ENCODE peak calls at places on chromosomes 2 and 18, in four cellular contexts. I is K562, K is HepG2, M is SK-N-SH. E is an unnamed sample.

GRCh38 chr2:189221811-189222210 is 42.2 kb upstream of the COL5A2 start:
- DNase-seq in I (no peak), K (no peak), M (no peak), E (no peak)

GRCh38 chr2:138275881-138276280 is 225.7 kb upstream of the SPOPL start:
- DNase-seq in I (no peak), K (peak; percentile 88), M (no peak), E (no peak)

GRCh38 chr2:101364878-101365277 is 22.4 kb downstream of the CREG2 start:
- DNase-seq in I (no peak), K (no peak), M (no peak), E (no peak)

GRCh38 chr2:1556286-1556685 is 143.0 kb downstream of the TPO start:
- DNase-seq in I (no peak), K (no peak), M (no peak), E (no peak)

GRCh38 chr2:223855426-223855825 is 18.0 kb upstream of the AP1S3 start:
- DNase-seq in I (no peak), K (peak; percentile 36), M (no peak), E (no peak)

GRCh38 chr18:58609536-58609993 is 19.3 kb downstream of the ALPK2 start:
- DNase-seq in I (no peak), K (peak; percentile 60), M (no peak), E (no peak)

GRCh38 chr2:100270381-100271146 is 51.7 kb downstream of the LONRF2 start:
- DNase-seq in I (no peak), K (no peak), M (no peak), E (no peak)

GRCh38 chr2:118431997-118432396 is 343.7 kb downstream of the INSIG2 start:
- DNase-seq in I (no peak), K (no peak), M (no peak), E (no peak)

GRCh38 chr2:162301151-162301804 is 17.2 kb downstream of the IFIH1 start:
- DNase-seq in I (peak; percentile 34), K (peak; percentile 62), M (peak; percentile 37), E (no peak)

GRCh38 chr2:164061129-164061746 is 325.4 kb upstream of the FIGN start:
- DNase-seq in I (peak; percentile 15), K (peak; percentile 53), M (peak; percentile 14), E (peak; percentile 4)

GRCh38 chr2:46858697-46859080 is 56.9 kb downstream of the MCFD2 start:
- DNase-seq in I (no peak), K (no peak), M (no peak), E (no peak)

GRCh38 chr2:208183937-208184336 is 5.9 kb downstream of the C2orf80 start:
- DNase-seq in I (no peak), K (no peak), M (no peak), E (no peak)

GRCh38 chr2:46540496-46541342 is 61.4 kb downstream of the TMEM247 start:
- DNase-seq in I (no peak), K (peak; percentile 42), M (no peak), E (no peak)

GRCh38 chr2:206219957-206220356 is 54.5 kb upstream of the ZDBF2 start:
- DNase-seq in I (no peak), K (no peak), M (no peak), E (no peak)

GRCh38 chr2:5690718-5691658 is 1.2 kb upstream of the SOX11 start:
- DNase-seq in I (no peak), K (no peak), M (peak; percentile 92), E (no peak)

GRCh38 chr18:58005885-58006523 is 38.0 kb upstream of the NEDD4L start:
- DNase-seq in I (no peak), K (no peak), M (no peak), E (no peak)

GRCh38 chr2:121442889-121443288 is 87.8 kb upstream of the RNU4ATAC start:
- DNase-seq in I (no peak), K (no peak), M (no peak), E (no peak)

GRCh38 chr2:236667526-236667925 is 97.9 kb downstream of the ACKR3 start:
- DNase-seq in I (no peak), K (no peak), M (no peak), E (no peak)

GRCh38 chr2:234828382-234829073 is 123.3 kb upstream of the SH3BP4 start:
- DNase-seq in I (no peak), K (peak; percentile 61), M (no peak), E (no peak)

GRCh38 chr2:187825108-187825507 is 270.9 kb upstream of the TFPI start:
- DNase-seq in I (no peak), K (no peak), M (no peak), E (no peak)

GRCh38 chr18:36297419-36298112 is at the start of gene FHOD3:
- DNase-seq in I (peak; percentile 90), K (no peak), M (peak; percentile 97), E (peak; percentile 41)

GRCh38 chr18:63590368-63590767 is 3.2 kb downstream of the SERPINB13 start:
- DNase-seq in I (no peak), K (no peak), M (no peak), E (no peak)

GRCh38 chr2:58649746-58650145 is 408.6 kb upstream of the FANCL start:
- DNase-seq in I (no peak), K (no peak), M (no peak), E (no peak)

GRCh38 chr2:58655152-58655551 is 414.0 kb upstream of the FANCL start:
- DNase-seq in I (no peak), K (no peak), M (no peak), E (no peak)

GRCh38 chr2:58650781-58651180 is 409.7 kb upstream of the FANCL start:
- DNase-seq in I (no peak), K (no peak), M (no peak), E (no peak)

DNA sequence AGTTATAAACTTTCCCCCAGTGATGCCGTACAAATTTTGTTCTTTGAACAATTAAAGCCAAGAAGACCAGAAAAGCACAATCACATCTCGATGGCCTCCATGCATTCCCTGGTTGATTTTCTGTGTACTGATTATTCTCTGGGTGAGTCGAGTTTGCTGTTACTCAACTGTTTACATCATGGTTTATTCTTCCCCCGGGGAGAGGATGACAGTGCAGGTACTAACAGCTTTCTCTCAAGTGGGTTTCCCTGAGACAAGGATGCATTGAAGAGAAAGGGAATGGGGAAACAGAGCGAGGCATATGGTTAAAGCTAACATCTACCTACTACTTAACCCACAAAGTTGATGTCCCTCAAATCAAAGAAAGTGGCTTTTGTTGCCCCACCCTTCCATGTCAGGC is 410.8 kb upstream of the FANCL start:
- DNase-seq in I (no peak), K (no peak), M (no peak), E (no peak)
- TF ChIP-seq JUND in I (no peak), K (no peak), M (no peak), E (no peak)

DNA sequence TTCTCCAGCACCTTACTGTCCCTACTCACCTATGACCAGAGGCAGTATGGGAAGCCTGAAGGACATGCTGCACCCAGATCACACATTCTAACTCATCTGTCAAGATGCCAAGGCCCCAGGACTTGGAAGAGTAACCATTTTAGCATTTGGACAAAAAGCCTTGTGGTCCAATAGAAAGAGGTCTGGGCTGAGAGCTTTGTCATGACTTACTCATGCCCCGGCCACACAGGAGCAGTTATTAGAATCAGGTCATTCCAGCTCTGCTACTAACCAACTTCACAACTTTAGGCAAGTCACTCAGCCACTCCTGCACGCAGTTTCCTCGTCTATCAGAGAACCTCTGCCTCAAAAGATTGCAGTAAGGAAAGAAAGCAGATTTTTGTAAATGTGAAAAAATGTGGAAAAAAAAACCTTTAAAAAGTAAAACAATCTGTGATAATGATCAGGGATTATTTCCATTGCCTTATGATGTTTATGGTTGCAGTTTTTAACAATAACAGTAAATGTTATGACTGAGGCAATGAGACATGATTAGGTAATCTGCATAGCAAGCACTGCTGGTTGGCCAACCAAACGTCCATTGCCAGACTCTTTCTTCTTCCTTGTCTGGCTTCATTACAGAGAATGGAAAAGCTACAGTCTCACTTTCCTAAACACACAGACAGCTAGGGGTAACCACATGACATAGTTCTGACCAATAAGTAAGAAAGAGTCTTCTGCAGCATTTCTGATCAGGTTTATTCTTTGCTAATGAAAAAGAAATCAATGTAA is 255.3 kb upstream of the CHAC2 start:
- DNase-seq in I (no peak), K (no peak), M (no peak), E (no peak)
- TF ChIP-seq JUND in I (no peak), K (no peak), M (no peak), E (no peak)

DNA sequence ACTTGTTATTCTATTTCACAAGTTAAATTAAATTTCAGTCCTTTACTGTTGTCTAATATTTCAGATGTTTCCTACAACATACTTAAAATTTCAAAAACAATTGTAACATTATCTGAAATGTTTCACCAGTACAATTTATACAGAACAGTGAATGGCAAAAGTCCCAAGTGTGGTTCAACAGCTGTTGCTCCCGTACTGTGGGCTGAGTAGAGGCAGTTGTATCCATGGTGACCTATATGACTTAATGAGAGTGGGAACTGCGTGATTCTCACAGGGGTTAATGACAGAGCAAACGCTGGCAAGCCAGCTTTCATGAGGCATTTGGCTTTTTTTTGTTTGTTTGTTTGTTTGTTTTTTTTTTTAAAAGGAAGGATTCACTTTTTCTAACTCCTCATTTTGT is 5.3 kb upstream of the PLCL1 start:
- DNase-seq in I (no peak), K (no peak), M (no peak), E (no peak)
- TF ChIP-seq JUND in I (no peak), K (no peak), M (no peak), E (no peak)

GRCh38 chr2:215754546-215754945 is 258.8 kb downstream of the MREG start:
- DNase-seq in I (no peak), K (no peak), M (no peak), E (no peak)
- TF ChIP-seq JUND in I (no peak), K (no peak), M (no peak), E (no peak)

DNA sequence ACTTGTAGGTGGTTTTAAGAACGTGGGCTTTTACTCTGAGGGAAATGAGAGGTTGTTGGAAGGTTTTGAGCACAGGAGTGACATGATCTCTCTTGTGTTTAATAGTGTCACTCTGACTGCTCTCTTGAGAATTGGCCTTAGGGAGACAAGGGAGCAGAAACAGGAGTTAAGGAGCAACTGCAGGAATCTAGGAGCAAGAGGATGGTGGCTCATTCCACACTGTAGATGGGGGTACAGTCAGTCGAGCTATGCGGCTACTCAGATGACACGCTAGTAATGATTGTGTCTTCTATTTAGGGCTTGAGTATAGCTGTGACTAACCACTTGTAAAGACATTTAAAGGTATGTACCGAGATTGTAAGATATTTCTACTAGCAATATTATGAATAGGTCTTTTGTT is 87.4 kb downstream of the RPRM start:
- DNase-seq in I (no peak), K (no peak), M (no peak), E (no peak)
- TF ChIP-seq JUND in I (no peak), K (no peak), M (no peak), E (no peak)

DNA sequence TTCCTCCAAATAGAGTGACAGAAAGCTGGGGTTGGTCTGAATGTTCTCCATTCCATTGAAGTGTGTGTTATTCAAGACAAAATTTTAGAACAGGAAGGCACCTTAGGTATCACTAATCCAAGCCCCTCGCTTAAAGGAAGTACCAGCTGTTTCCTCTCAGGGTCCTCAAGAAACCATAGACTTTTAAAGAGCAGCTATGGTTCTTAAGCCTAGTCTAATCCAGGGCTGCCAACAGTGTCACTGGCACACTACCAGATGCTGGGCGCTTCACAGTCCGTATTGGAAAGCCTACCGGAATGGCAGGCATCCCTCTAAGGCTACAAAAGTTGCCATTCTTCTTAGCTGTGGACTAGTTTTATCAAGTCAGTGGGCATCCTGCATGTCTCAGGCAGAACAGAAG is 1.9 kb downstream of the NEMP2 start:
- DNase-seq in I (no peak), K (no peak), M (no peak), E (no peak)
- TF ChIP-seq JUND in I (no peak), K (no peak), M (no peak), E (no peak)